ENCODE peak calls at places on chromosome 12, in nine cellular contexts. G is cardiac fibroblast; C is stimulated activated naive B cell treated with anti-CD40 and anti-IgM and Interleukin-4, amounts not matched to agents 10 μg/mL and 1 μg/mL and 100 μg/mL, for 72 hours; F is SHP77; T is SK-N-DZ; Q is activated B cell treated with CpG ODN at 0.5 μM for 24 hours; Y is AG10803; H is HS-5; P is HEK293T. S is an unnamed sample.

GRCh38 chr12:113867258-113867657 is 98.9 kb downstream of the RBM19 start:
- DNase-seq in H (no peak), Y (peak), C (no peak), Q (no peak), T (no peak), P (peak), G (peak), F (peak), S (no peak)

GRCh38 chr12:29350080-29350479 is 30.9 kb downstream of the ERGIC2 start:
- DNase-seq in Y (peak), P (peak), T (no peak), Q (no peak), F (peak), H (peak), G (peak), C (no peak), S (no peak)

GRCh38 chr12:122088181-122088810 is 9.7 kb downstream of the MLXIP start:
- DNase-seq in T (no peak), H (no peak), G (peak), Y (no peak), P (no peak), F (no peak), Q (no peak), C (no peak), S (no peak)

GRCh38 chr12:15738438-15739015 is 50.7 kb downstream of the EPS8 start:
- DNase-seq in H (no peak), C (no peak), F (no peak), T (no peak), G (no peak), P (no peak), Q (no peak), Y (no peak), S (no peak)

GRCh38 chr12:28583771-28584261 is 393.6 kb downstream of the CCDC91 start:
- DNase-seq in T (no peak), F (no peak), P (no peak), C (no peak), H (no peak), Y (peak), G (peak), Q (no peak), S (no peak)

GRCh38 chr12:99810718-99811593 is 163.4 kb downstream of the GARIN6 start:
- DNase-seq in Y (peak), P (no peak), F (peak), T (peak), C (no peak), Q (no peak), G (peak), H (no peak), S (no peak)

GRCh38 chr12:58893421-58893986 is 26.8 kb downstream of the LRIG3 start:
- DNase-seq in T (no peak), Q (no peak), P (no peak), H (no peak), F (no peak), C (no peak), Y (no peak), G (peak), S (no peak)

GRCh38 chr12:12399161-12399560 is 42.3 kb downstream of the BORCS5 start:
- DNase-seq in Q (no peak), F (no peak), T (no peak), C (no peak), G (no peak), H (no peak), Y (no peak), P (no peak), S (no peak)

GRCh38 chr12:49828143-49829091 is at the start of gene NCKAP5L:
- DNase-seq in Y (peak), F (peak), C (peak), P (peak), H (peak), Q (peak), G (peak), T (peak), S (peak)

GRCh38 chr12:29429999-29430698 is 49.2 kb upstream of the ERGIC2 start:
- DNase-seq in T (no peak), Y (no peak), H (no peak), G (no peak), C (no peak), P (no peak), Q (no peak), F (no peak), S (no peak)

GRCh38 chr12:113655479-113655878 is 183.8 kb upstream of the LHX5 start:
- DNase-seq in P (no peak), H (no peak), Y (no peak), Q (no peak), F (no peak), C (no peak), G (no peak), T (no peak), S (no peak)

GRCh38 chr12:33529810-33530209 is 90.2 kb upstream of the SYT10 start:
- DNase-seq in T (no peak), Y (no peak), Q (no peak), G (no peak), H (no peak), P (no peak), F (no peak), C (no peak), S (no peak)

GRCh38 chr12:4441355-4442330 is 4.0 kb downstream of the FGF6 start:
- DNase-seq in G (no peak), H (no peak), T (no peak), Y (no peak), C (no peak), F (no peak), Q (no peak), P (no peak), S (no peak)

GRCh38 chr12:122989874-122990400 is 9.5 kb downstream of the ARL6IP4 start:
- DNase-seq in H (no peak), Y (no peak), C (no peak), P (no peak), G (no peak), F (no peak), T (no peak), Q (no peak), S (no peak)

GRCh38 chr12:131736807-131737484 is 26.1 kb downstream of the SFSWAP start:
- DNase-seq in H (peak), Q (no peak), P (no peak), C (no peak), G (peak), F (no peak), Y (peak), T (no peak), S (no peak)

GRCh38 chr12:80580254-80580653 is 127.2 kb upstream of the MYF6 start:
- DNase-seq in F (no peak), C (no peak), H (peak), P (no peak), Q (no peak), G (peak), Y (peak), T (no peak), S (no peak)

GRCh38 chr12:6042447-6042846 is 82.0 kb downstream of the VWF start:
- DNase-seq in P (no peak), H (no peak), Q (no peak), F (no peak), Y (no peak), G (no peak), C (no peak), T (no peak), S (no peak)

GRCh38 chr12:50505945-50506344 is 1.2 kb downstream of the DIP2B start:
- DNase-seq in P (no peak), T (no peak), H (no peak), Y (no peak), G (peak), Q (no peak), C (no peak), F (no peak), S (peak)

GRCh38 chr12:54411398-54412241 is 7.4 kb downstream of the ITGA5 start:
- DNase-seq in G (peak), C (no peak), F (no peak), T (no peak), H (peak), P (no peak), Y (peak), Q (no peak), S (peak)

GRCh38 chr12:108826115-108826806 is 31.1 kb downstream of the SSH1 start:
- DNase-seq in H (peak), Q (no peak), P (no peak), T (peak), C (peak), Y (peak), G (peak), F (peak), S (peak)

GRCh38 chr12:3102721-3103410 is 25.7 kb downstream of the TSPAN9 start:
- DNase-seq in T (peak), Q (no peak), C (no peak), P (no peak), G (peak), Y (no peak), F (no peak), H (no peak), S (no peak)

GRCh38 chr12:18653465-18653864 is 84.3 kb downstream of the PLCZ1 start:
- DNase-seq in T (no peak), Y (no peak), H (no peak), G (no peak), F (no peak), P (no peak), Q (no peak), C (no peak), S (no peak)

GRCh38 chr12:11477110-11477509 is 81.7 kb upstream of the PRB2 start:
- DNase-seq in T (no peak), H (no peak), G (no peak), Y (no peak), C (no peak), F (no peak), P (no peak), Q (no peak), S (no peak)

GRCh38 chr12:124744659-124745467 is 118.8 kb downstream of the SCARB1 start:
- DNase-seq in T (peak), P (peak), Y (no peak), Q (no peak), G (peak), C (no peak), H (no peak), F (peak), S (peak)

GRCh38 chr12:106080111-106080732 is 58.5 kb downstream of the NUAK1 start:
- DNase-seq in F (no peak), C (no peak), P (no peak), Q (no peak), H (no peak), T (no peak), G (peak), Y (peak), S (no peak)

GRCh38 chr12:55707841-55708694 is at the start of gene ITGA7:
- DNase-seq in G (no peak), Q (peak), T (peak), Y (no peak), H (no peak), P (peak), C (peak), F (peak), S (peak)

GRCh38 chr12:116599285-116600122 is 40.3 kb downstream of the MAP1LC3B2 start:
- DNase-seq in Q (peak), P (peak), C (peak), H (no peak), F (peak), Y (peak), T (peak), G (peak), S (peak)

GRCh38 chr12:82412246-82412645 is 53.9 kb downstream of the METTL25 start:
- DNase-seq in G (peak), T (no peak), Q (no peak), H (no peak), P (no peak), C (no peak), F (no peak), Y (no peak), S (no peak)

GRCh38 chr12:96241484-96242256 is 47.5 kb downstream of the ELK3 start:
- DNase-seq in T (no peak), P (no peak), Y (peak), F (no peak), H (no peak), G (peak), C (no peak), Q (no peak), S (no peak)

GRCh38 chr12:108578264-108578663 is 15.9 kb downstream of the ISCU start:
- DNase-seq in P (no peak), H (no peak), C (no peak), F (no peak), Q (no peak), G (no peak), T (no peak), Y (no peak), S (no peak)

GRCh38 chr12:82019533-82019932 is 260.4 kb upstream of the PPFIA2 start:
- DNase-seq in H (no peak), G (peak), Q (no peak), T (no peak), F (no peak), C (no peak), P (no peak), Y (no peak), S (no peak)

S was measured in germinal center.